ENCODE peak calls at places on chromosomes 13 and 19, in seven cellular contexts. M, E, Y, Q, O, K and D are unnamed samples.

GRCh38 chr19:11894851-11895250 is 7.3 kb downstream of the ZNF69 start:
- DNase-seq in E (no peak), M (no peak), Q (no peak), K (no peak), O (no peak), Y (no peak), D (no peak)

GRCh38 chr19:55549500-55550320 is 4.4 kb upstream of the SBK3 start:
- DNase-seq in O (peak; percentile 89), Q (no peak), K (no peak), M (peak; percentile 90), E (peak; percentile 44), Y (no peak), D (no peak)

GRCh38 chr19:40219721-40220276 is 1.6 kb upstream of the TTC9B start:
- DNase-seq in Q (no peak), O (peak; percentile 66), K (peak; percentile 21), M (peak; percentile 53), E (no peak), Y (no peak), D (no peak)

GRCh38 chr13:66222926-66223325 is 1007.2 kb downstream of the PCDH9 start:
- DNase-seq in K (no peak), O (no peak), E (no peak), M (no peak), Y (no peak), Q (no peak), D (no peak)

GRCh38 chr13:72384879-72385278 is 342.6 kb downstream of the MZT1 start:
- DNase-seq in O (peak; percentile 10), Q (no peak), E (no peak), K (no peak), M (peak; percentile 60), Y (no peak), D (no peak)

GRCh38 chr13:35614666-35615065 is 138.2 kb upstream of the MAB21L1 start:
- DNase-seq in E (no peak), Q (no peak), Y (no peak), O (no peak), M (no peak), K (no peak), D (no peak)

GRCh38 chr19:18073197-18073596 is 13.5 kb downstream of the IL12RB1 start:
- DNase-seq in K (no peak), M (no peak), E (no peak), Q (no peak), O (no peak), Y (no peak), D (no peak)

GRCh38 chr19:10977773-10978155 is 16.9 kb downstream of the SMARCA4 start:
- DNase-seq in O (no peak), E (no peak), M (no peak), K (no peak), Q (no peak), Y (no peak), D (no peak)

GRCh38 chr13:94079876-94080275 is 399.6 kb downstream of the DCT start:
- DNase-seq in M (peak; percentile 69), K (no peak), O (no peak), Q (no peak), E (no peak), Y (no peak), D (no peak)

GRCh38 chr13:105341256-105341655 is 1194.2 kb downstream of the EFNB2 start:
- DNase-seq in K (no peak), O (no peak), E (no peak), Q (no peak), M (no peak), Y (no peak), D (no peak)

GRCh38 chr13:85728831-85729230 is 70.4 kb downstream of the SLITRK6 start:
- DNase-seq in E (no peak), O (no peak), K (no peak), Y (no peak), Q (no peak), M (peak; percentile 82), D (no peak)

GRCh38 chr19:29273000-29273691 is 60.2 kb upstream of the UQCRFS1 start:
- DNase-seq in K (no peak), O (no peak), Q (no peak), E (no peak), M (no peak), Y (no peak), D (no peak)

GRCh38 chr13:101785858-101786257 is 333.4 kb downstream of the ITGBL1 start:
- DNase-seq in Q (no peak), M (peak; percentile 27), O (peak; percentile 4), K (no peak), Y (no peak), E (peak; percentile 33), D (no peak)

GRCh38 chr19:27993619-27994018 is 1219.3 kb downstream of the UQCRFS1 start:
- DNase-seq in K (no peak), O (no peak), Q (no peak), Y (no peak), E (no peak), M (no peak), D (no peak)

GRCh38 chr13:112976526-112976925 is 7.5 kb downstream of the MCF2L start:
- DNase-seq in K (no peak), M (no peak), E (no peak), O (no peak), Y (no peak), Q (no peak), D (no peak)

GRCh38 chr19:18232540-18233223 is 6.4 kb upstream of the PDE4C start:
- DNase-seq in E (peak; percentile 54), K (no peak), O (no peak), M (no peak), Q (no peak), Y (no peak), D (no peak)

GRCh38 chr13:97285221-97285955 is 63.3 kb downstream of the MBNL2 start:
- DNase-seq in O (no peak), E (no peak), M (no peak), K (no peak), Q (no peak), Y (no peak), D (no peak)

GRCh38 chr19:48806518-48806817 is 4.4 kb downstream of the BCAT2 start:
- DNase-seq in O (no peak), Y (no peak), Q (no peak), M (no peak), K (peak; percentile 61), E (peak; percentile 85), D (no peak)

GRCh38 chr19:7772752-7773291 is 9.8 kb downstream of the CLEC4M start:
- DNase-seq in E (no peak), Q (no peak), Y (no peak), M (no peak), O (no peak), K (no peak), D (no peak)

GRCh38 chr19:3606690-3607289 is at the start of gene TBXA2R:
- DNase-seq in O (peak; percentile 50), K (peak; percentile 83), E (no peak), Q (no peak), M (peak; percentile 48), Y (no peak), D (no peak)

DNA sequence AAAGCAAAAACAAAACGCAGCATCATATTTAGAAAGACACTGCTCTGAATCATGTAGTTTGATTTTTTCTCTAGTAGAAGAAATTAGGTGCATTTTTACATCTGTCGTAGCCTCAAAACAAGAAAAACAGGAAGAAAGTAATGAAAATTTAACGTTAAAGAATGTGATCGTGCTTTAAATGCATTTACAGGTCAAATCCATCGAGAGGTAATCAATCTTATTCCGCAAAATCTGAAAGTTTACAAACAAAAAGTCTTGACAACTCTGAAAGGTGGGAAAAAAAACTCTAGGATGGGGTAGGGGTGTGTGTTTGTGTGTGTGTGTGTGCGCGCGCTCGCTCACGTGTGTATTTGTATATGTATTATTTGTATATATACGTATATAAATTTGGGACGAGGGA is 10.2 kb downstream of the POU4F1 start:
- DNase-seq in O (no peak), M (no peak), Y (no peak), Q (no peak), K (no peak), E (no peak), D (no peak)
- H3K27ac ChIP-seq in O (no peak overlapping the region), M (no peak overlapping the region), Y (no peak overlapping the region), Q (no peak overlapping the region), K (no peak overlapping the region), E (no peak overlapping the region), D (no peak overlapping the region)

GRCh38 chr19:42301646-42302204 is at the start of gene PRR19:
- DNase-seq in M (no peak), E (peak; percentile 49), O (no peak), Q (no peak), K (no peak), Y (no peak), D (peak; percentile 49)

GRCh38 chr19:42303876-42304275 is 1.5 kb upstream of the PAFAH1B3 start:
- DNase-seq in M (no peak), K (no peak), Y (no peak), E (no peak), Q (no peak), O (no peak), D (no peak)

GRCh38 chr19:42306646-42307045 is 4.2 kb upstream of the PAFAH1B3 start:
- DNase-seq in Q (no peak), E (no peak), K (no peak), O (no peak), Y (no peak), M (no peak), D (no peak)

GRCh38 chr19:42303101-42303464 is 659 bp upstream of the PAFAH1B3 start:
- DNase-seq in Y (no peak), Q (no peak), O (no peak), M (no peak), K (no peak), E (no peak), D (no peak)
- H3K27ac ChIP-seq in Y (peak overlapping the region; percentile 63), Q (peak overlapping the region; percentile 73), O (no peak overlapping the region), M (no peak overlapping the region), K (no peak overlapping the region), E (no peak overlapping the region), D (peak overlapping the region; percentile 15)

GRCh38 chr19:38210458-38210987 is 13.5 kb downstream of the DPF1 start:
- DNase-seq in M (peak; percentile 77), K (peak; percentile 23), Y (no peak), O (no peak), Q (no peak), E (peak; percentile 46), D (peak; percentile 82)
- H3K27ac ChIP-seq in M (peak overlapping the region; percentile 54), K (peak overlapping the region; percentile 77), Y (peak overlapping the region; percentile 75), O (no peak overlapping the region), Q (peak overlapping the region; percentile 38), E (peak overlapping the region; percentile 97), D (peak overlapping the region; percentile 92)

GRCh38 chr13:21010621-21011020 is 50.8 kb downstream of the LATS2 start:
- DNase-seq in E (no peak), O (no peak), Y (no peak), Q (no peak), K (no peak), M (no peak), D (no peak)

GRCh38 chr13:21013682-21014038 is 47.7 kb downstream of the LATS2 start:
- DNase-seq in E (no peak), O (no peak), K (no peak), M (no peak), Q (no peak), Y (no peak), D (no peak)

GRCh38 chr13:21011378-21011777 is 50.0 kb downstream of the LATS2 start:
- DNase-seq in K (no peak), O (no peak), E (no peak), M (no peak), Y (no peak), Q (no peak), D (no peak)

GRCh38 chr13:21012841-21013681 is 48.3 kb downstream of the LATS2 start:
- DNase-seq in M (no peak), E (no peak), O (no peak), Q (no peak), Y (no peak), K (no peak), D (no peak)

DNA sequence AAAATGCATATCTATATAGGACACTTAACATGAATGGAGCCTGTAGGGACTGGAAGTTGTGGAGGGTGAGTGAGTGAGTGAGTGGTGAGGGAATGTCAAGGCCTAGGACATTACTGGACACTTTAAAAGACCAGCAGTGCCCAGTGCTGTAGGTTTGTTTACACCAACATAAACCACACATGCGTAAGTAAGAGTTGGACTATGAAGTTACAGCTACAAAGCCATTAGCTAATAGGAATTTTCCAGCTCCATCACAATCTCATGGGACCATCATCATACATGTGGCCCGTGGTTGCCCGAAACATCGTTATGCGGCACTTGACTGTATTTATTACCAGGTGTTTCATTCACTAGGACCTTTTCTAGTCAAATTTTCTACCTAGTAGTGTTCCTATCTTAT is 49.2 kb downstream of the LATS2 start:
- DNase-seq in Q (no peak), Y (no peak), E (no peak), K (no peak), O (no peak), M (peak; percentile 89), D (no peak)
- H3K27ac ChIP-seq in Q (no peak overlapping the region), Y (no peak overlapping the region), E (no peak overlapping the region), K (no peak overlapping the region), O (no peak overlapping the region), M (peak overlapping the region; percentile 40), D (no peak overlapping the region)